ENCODE peak calls at places on chromosome 4, in four cellular contexts. V is neuronal stem cell, C is neural progenitor cell, F is kidney. O is an unnamed sample.

GRCh38 chr4:137707626-137708025 is 175.3 kb upstream of the PCDH18 start:
- DNase-seq in F (no peak), V (no peak), C (no peak), O (no peak)

GRCh38 chr4:158786155-158786581 is 17.3 kb downstream of the FNIP2 start:
- DNase-seq in C (no peak), V (no peak), F (no peak), O (no peak)

GRCh38 chr4:176492648-176493302 is 173.0 kb downstream of the SPCS3 start:
- DNase-seq in F (no peak), C (no peak), V (no peak), O (no peak)

GRCh38 chr4:99816611-99817309 is at the start of gene DAPP1:
- DNase-seq in V (no peak), F (peak; percentile 78), C (no peak), O (no peak)

GRCh38 chr4:139988863-139989765 is 164.9 kb downstream of the MAML3 start:
- DNase-seq in V (no peak), F (no peak), C (peak; percentile 34), O (no peak)

GRCh38 chr4:154506253-154506652 is 14.7 kb upstream of the DCHS2 start:
- DNase-seq in V (peak; percentile 27), F (no peak), C (peak; percentile 64), O (no peak)

GRCh38 chr4:8538703-8539567 is 41.3 kb upstream of the GPR78 start:
- DNase-seq in V (no peak), C (no peak), F (peak; percentile 61), O (peak; percentile 74)

GRCh38 chr4:1479454-1479853 is 73.2 kb upstream of the NKX1-1 start:
- DNase-seq in V (no peak), F (peak; percentile 34), C (no peak), O (no peak)

GRCh38 chr4:10104211-10104990 is 12.2 kb downstream of the WDR1 start:
- DNase-seq in V (no peak), C (peak; percentile 62), F (peak; percentile 58), O (peak; percentile 29)

GRCh38 chr4:1056671-1057402 is 45.4 kb downstream of the FGFRL1 start:
- DNase-seq in C (no peak), F (no peak), V (no peak), O (no peak)

GRCh38 chr4:119735136-119735770 is 106.6 kb upstream of the PDE5A start:
- DNase-seq in V (no peak), C (no peak), F (no peak), O (no peak)

GRCh38 chr4:1150875-1151274 is 21.5 kb downstream of the SPON2 start:
- DNase-seq in V (no peak), F (no peak), C (no peak), O (no peak)

DNA sequence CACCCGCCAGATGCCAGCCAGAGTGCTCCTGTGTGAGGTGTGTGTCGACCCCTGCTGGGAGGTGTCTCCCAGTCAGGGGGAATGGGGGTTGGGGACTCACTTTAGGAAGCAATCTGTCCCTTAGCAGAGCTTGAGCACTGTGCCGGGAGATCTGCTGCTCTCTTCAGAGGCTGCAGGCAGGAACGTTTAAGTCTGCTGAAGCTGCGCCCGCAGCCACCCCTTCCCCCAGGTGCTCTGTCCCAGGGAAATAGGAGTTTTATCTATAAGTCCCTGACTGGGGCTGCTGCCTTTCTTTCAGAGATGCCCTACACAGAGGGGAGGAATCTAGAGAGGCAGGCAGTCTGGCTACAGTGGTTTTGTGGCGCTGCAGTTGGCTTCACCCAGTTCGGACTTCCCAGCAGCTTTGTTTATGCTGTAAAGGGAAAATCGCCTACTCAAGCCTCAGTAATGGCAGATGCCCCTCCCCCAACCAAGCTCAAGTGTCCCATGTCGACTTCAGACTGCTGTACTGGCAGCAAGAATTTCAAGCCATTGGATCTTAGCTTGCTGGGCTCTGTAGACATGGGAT is 80.8 kb downstream of the CCSER1 start:
- DNase-seq in C (no peak), F (peak; percentile 47), V (no peak), O (no peak)
- H3K27ac ChIP-seq in C (no peak overlapping the region), F (no peak overlapping the region), V (no peak overlapping the region), O (no peak overlapping the region)

GRCh38 chr4:56052966-56053365 is 104.2 kb downstream of the CEP135 start:
- DNase-seq in C (no peak), V (no peak), F (no peak), O (no peak)
- H3K4me3 ChIP-seq in C (peak overlapping the region; percentile 7), V (no peak overlapping the region), F (no peak overlapping the region), O (no peak overlapping the region)

DNA sequence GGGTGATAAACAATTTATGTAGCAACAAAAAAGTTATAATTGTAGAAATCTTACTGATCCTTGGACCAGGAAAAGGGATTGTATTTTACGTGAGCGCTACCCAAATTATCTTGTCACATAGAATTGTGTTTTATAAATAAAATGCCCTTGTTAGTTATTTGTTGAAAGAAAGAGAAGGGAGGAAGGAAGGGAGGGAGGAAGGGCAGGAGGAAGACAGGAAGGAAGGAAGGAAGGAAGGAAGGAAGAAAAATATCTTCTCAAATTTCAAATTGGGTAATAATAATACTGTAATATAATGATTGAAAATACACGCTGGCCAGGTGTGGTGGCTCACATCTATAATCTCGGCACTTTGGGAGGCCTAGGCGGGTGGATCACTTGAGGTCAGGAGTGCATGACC is 206.2 kb upstream of the TLL1 start:
- DNase-seq in C (no peak), F (no peak), V (no peak), O (no peak)
- H3K36me3 ChIP-seq in C (no peaks in the 10 kb centered on the region), F (no peaks in the 10 kb centered on the region), V (no peaks in the 10 kb centered on the region), O (no peaks in the 10 kb centered on the region)

DNA sequence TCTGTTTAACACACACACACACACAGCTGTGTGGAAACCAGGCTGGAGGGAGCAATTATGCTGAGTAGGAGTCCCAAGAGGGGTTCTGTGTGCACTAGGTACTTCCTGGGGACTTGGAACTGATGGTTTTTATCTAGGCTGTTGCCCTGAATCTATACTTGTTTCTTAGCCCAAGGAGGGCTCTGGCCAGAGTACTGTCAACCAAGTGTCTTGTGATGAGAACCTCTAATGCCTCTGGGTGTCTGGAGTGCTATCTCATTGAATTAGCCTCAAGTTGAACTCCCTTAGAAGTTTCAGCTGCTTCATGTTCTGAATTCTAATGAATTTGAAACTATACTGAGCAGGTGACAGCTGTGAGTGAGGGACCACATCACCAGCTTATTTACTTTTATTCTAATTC is 16.6 kb downstream of the ARHGAP24 start:
- DNase-seq in F (no peak), V (no peak), C (no peak), O (no peak)
- H3K27ac ChIP-seq in F (no peak overlapping the region), V (no peak overlapping the region), C (no peak overlapping the region), O (no peak overlapping the region)

GRCh38 chr4:165378398-165378762 is 428 bp upstream of the CPE start:
- DNase-seq in F (no peak), C (no peak), V (no peak), O (no peak)
- H3K4me3 ChIP-seq in F (peak overlapping the region; percentile 49), C (peak overlapping the region; percentile 53), V (peak overlapping the region; percentile 46), O (peak overlapping the region; percentile 55)

DNA sequence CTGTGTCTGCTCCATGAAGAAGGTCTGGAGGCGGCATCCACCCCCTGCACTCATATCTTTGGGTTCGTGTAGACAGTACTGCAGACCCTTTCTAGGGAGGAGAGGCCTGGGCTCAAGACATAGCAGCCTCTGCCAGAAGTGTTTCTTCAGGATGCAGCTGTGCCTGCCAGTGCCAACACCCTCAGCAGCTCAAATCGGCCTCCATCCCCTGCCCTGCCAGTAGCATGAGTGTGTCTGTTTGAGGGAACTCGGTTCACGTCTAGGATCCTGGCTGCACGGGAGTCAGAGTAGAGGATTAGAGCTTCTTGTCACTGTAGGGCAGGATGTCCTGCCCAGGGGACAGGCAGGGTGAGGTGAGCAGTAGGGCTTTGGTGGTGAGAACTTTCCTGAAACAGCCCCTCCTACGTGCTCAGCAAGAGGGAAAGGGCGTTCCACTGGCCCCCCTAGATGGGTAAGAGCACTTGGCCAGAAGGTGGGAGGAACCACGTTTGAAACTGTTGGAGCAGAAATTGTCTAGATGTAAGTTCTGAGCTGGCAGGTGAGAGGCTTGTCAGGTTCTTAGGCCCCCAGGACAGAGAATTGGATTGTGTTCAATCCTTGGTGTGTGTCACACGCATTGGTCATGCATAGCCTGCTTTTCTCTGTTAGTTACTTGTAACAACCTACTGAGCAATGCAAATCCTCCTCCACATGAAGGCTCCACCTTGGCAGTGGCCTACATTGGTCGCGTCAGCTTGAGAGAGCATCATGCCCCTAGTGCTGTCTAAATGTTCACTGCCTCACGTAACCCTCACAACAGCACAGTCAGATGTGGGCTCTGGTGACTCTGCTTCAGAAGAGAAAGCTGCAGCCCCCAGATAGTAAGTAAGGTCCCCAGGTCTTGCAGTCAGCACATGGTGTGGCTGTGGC is 25.8 kb upstream of the FAM193A start:
- DNase-seq in F (peak; percentile 56), C (no peak), V (no peak), O (no peak)
- H3K36me3 ChIP-seq in F (peaks cover 26% of the 10 kb centered on the region), C (no peaks in the 10 kb centered on the region), V (peaks cover 57% of the 10 kb centered on the region), O (peaks cover 51% of the 10 kb centered on the region)

GRCh38 chr4:183872531-183872930 is 32.6 kb upstream of the STOX2 start:
- DNase-seq in V (no peak), F (no peak), C (no peak), O (no peak)
- H3K27ac ChIP-seq in V (no peak overlapping the region), F (no peak overlapping the region), C (no peak overlapping the region), O (no peak overlapping the region)

GRCh38 chr4:2837904-2838496 is 5.6 kb upstream of the ADD1 start:
- DNase-seq in F (peak; percentile 84), V (no peak), C (no peak), O (no peak)
- H3K4me3 ChIP-seq in F (no peak overlapping the region), V (peak overlapping the region; percentile 16), C (no peak overlapping the region), O (no peak overlapping the region)

GRCh38 chr4:37445023-37445422 is 200.5 kb downstream of the NWD2 start:
- DNase-seq in C (no peak), V (no peak), F (no peak), O (no peak)
- H3K36me3 ChIP-seq in C (no peaks in the 10 kb centered on the region), V (no peaks in the 10 kb centered on the region), F (no peaks in the 10 kb centered on the region), O (no peaks in the 10 kb centered on the region)

O was measured in pancreas.